ENCODE peak calls at places on chromosomes 6 and 20, in four cellular contexts. T, O, W and V are unnamed samples.

GRCh38 chr20:34570859-34571306 is 12.4 kb downstream of the MAP1LC3A start:
- DNase-seq in W (peak; percentile 44), O (no peak), T (no peak), V (no peak)

GRCh38 chr20:45097485-45098095 is 3.3 kb downstream of the KCNS1 start:
- DNase-seq in T (peak; percentile 32), W (no peak), O (no peak), V (no peak)

GRCh38 chr6:151059612-151060095 is 180.1 kb upstream of the AKAP12 start:
- DNase-seq in T (peak; percentile 87), O (no peak), W (no peak), V (no peak)

GRCh38 chr20:42567409-42567808 is 622.3 kb downstream of the PTPRT start:
- DNase-seq in T (no peak), W (no peak), O (no peak), V (no peak)

GRCh38 chr6:143485967-143486366 is 25.6 kb downstream of the FUCA2 start:
- DNase-seq in W (no peak), T (no peak), O (no peak), V (no peak)

GRCh38 chr20:23654005-23654404 is 16.2 kb upstream of the CST3 start:
- DNase-seq in O (no peak), T (no peak), W (peak; percentile 10), V (no peak)

GRCh38 chr6:105259912-105260889 is 80.4 kb upstream of the POPDC3 start:
- DNase-seq in W (no peak), T (no peak), O (no peak), V (no peak)

GRCh38 chr6:98957440-98957839 is 9.7 kb upstream of the FBXL4 start:
- DNase-seq in T (no peak), W (no peak), O (no peak), V (no peak)

GRCh38 chr20:38433304-38433972 is 1.7 kb downstream of the SNHG17 start:
- DNase-seq in O (no peak), W (no peak), T (no peak), V (no peak)

GRCh38 chr6:14382381-14383236 is 265.0 kb downstream of the CD83 start:
- DNase-seq in W (no peak), O (no peak), T (no peak), V (no peak)

GRCh38 chr6:139376054-139376355 is 1.6 kb upstream of the CITED2 start:
- DNase-seq in W (no peak), T (no peak), O (no peak), V (no peak)

GRCh38 chr20:1935696-1936366 is 40.6 kb downstream of the SIRPA start:
- DNase-seq in W (no peak), T (no peak), O (no peak), V (no peak)

GRCh38 chr6:148335582-148335981 is 7.1 kb upstream of the SASH1 start:
- DNase-seq in W (no peak), T (peak; percentile 50), O (no peak), V (no peak)

GRCh38 chr20:36470482-36471062 is 70.7 kb upstream of the MYL9 start:
- DNase-seq in T (no peak), O (no peak), W (no peak), V (no peak)

GRCh38 chr20:3755814-3756480 is 11.6 kb downstream of the ADISSP start:
- DNase-seq in W (peak; percentile 23), T (no peak), O (no peak), V (no peak)

GRCh38 chr6:46704562-46704961 is 16.9 kb downstream of the TDRD6 start:
- DNase-seq in O (no peak), W (no peak), T (peak; percentile 37), V (no peak)

GRCh38 chr6:150142304-150142656 is 564 bp upstream of the PPP1R14C start:
- DNase-seq in T (no peak), W (no peak), O (no peak), V (no peak)

GRCh38 chr6:21438237-21438985 is 155.1 kb upstream of the SOX4 start:
- DNase-seq in O (no peak), W (no peak), T (no peak), V (no peak)

GRCh38 chr6:147167576-147168461 is 36.4 kb upstream of the STXBP5 start:
- DNase-seq in W (no peak), O (no peak), T (no peak), V (no peak)

GRCh38 chr6:27295301-27296079 is 16.6 kb downstream of the POM121L2 start:
- DNase-seq in O (no peak), W (peak; percentile 82), T (peak; percentile 88), V (no peak)

GRCh38 chr6:38033442-38033982 is 214.0 kb downstream of the ZFAND3 start:
- DNase-seq in T (no peak), W (no peak), O (no peak), V (no peak)

GRCh38 chr20:8389381-8390368 is 257.6 kb downstream of the PLCB1 start:
- DNase-seq in T (peak; percentile 51), O (no peak), W (no peak), V (no peak)

GRCh38 chr20:634526-634925 is 18.5 kb downstream of the SRXN1 start:
- DNase-seq in W (no peak), O (no peak), T (no peak), V (no peak)

GRCh38 chr6:68575765-68576439 is 59.2 kb upstream of the ADGRB3 start:
- DNase-seq in O (no peak), T (peak; percentile 2), W (peak; percentile 88), V (no peak)

GRCh38 chr6:24855389-24856245 is 56.9 kb upstream of the ARMH2 start:
- DNase-seq in O (peak; percentile 56), T (peak; percentile 62), W (peak; percentile 82), V (peak; percentile 43)

GRCh38 chr20:3315110-3315509 is 76.1 kb upstream of the SLC4A11 start:
- DNase-seq in T (no peak), O (no peak), W (no peak), V (no peak)

GRCh38 chr6:135962731-135963130 is 111.2 kb downstream of the PDE7B start:
- DNase-seq in O (no peak), W (no peak), T (no peak), V (no peak)

GRCh38 chr20:24507182-24507853 is 37.9 kb downstream of the SYNDIG1 start:
- DNase-seq in O (no peak), W (no peak), T (no peak), V (no peak)

GRCh38 chr6:13079096-13079758 is 249.1 kb downstream of the TBC1D7 start:
- DNase-seq in O (no peak), T (no peak), W (no peak), V (no peak)

GRCh38 chr20:24066075-24066700 is 77.6 kb upstream of the GGTLC1 start:
- DNase-seq in O (no peak), T (no peak), W (no peak), V (no peak)

GRCh38 chr6:30231067-30231466 is 17.9 kb upstream of the TRIM26 start:
- DNase-seq in T (no peak), O (no peak), W (no peak), V (no peak)

GRCh38 chr20:29497261-29497671 is 1760.2 kb upstream of the DEFB115 start:
- DNase-seq in T (no peak), W (no peak), O (peak; percentile 4), V (no peak)

GRCh38 chr6:2919401-2919800 is 16.3 kb upstream of the SERPINB9 start:
- DNase-seq in O (no peak), W (peak; percentile 34), T (no peak), V (no peak)

GRCh38 chr20:43710370-43711044 is 16.3 kb downstream of the GTSF1L start:
- DNase-seq in O (no peak), W (no peak), T (no peak), V (no peak)

GRCh38 chr6:19337103-19337502 is 500.1 kb upstream of the ID4 start:
- DNase-seq in O (no peak), T (no peak), W (no peak), V (no peak)

GRCh38 chr6:5084192-5084786 is 852 bp upstream of the PPP1R3G start:
- DNase-seq in O (no peak), W (no peak), T (no peak), V (no peak)

DNA sequence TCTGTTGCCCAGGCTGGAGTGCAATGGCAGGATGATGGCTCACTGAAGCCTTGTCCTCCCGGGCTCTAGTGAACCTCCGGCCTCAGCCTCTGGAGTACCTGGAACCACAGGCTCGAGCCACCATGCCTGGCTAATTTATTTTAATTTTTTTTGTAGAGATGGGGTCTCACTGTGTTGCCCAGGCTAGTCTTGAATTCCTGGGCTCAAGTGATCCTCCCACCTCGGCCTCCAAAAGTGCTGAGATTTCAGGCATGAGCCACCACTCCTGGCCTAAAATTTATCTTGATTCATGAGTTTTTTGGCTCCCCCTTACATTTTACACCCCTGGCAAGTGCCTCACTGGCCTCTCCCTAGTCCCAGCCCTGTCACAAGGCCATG is 2.5 kb upstream of the SLC29A1 start:
- DNase-seq in W (no peak), T (no peak), O (no peak), V (no peak)
- H3K4me1 ChIP-seq in W (peaks cover 24% of the 10 kb centered on the region), T (peaks cover 63% of the 10 kb centered on the region), O (peaks cover 32% of the 10 kb centered on the region), V (peaks cover 18% of the 10 kb centered on the region)

GRCh38 chr6:170274713-170275560 is 15.9 kb downstream of the DLL1 start:
- DNase-seq in T (no peak), W (no peak), O (no peak), V (no peak)

GRCh38 chr6:170273681-170274080 is 17.2 kb downstream of the DLL1 start:
- DNase-seq in T (no peak), O (no peak), W (no peak), V (no peak)

GRCh38 chr6:170278743-170279094 is 12.2 kb downstream of the DLL1 start:
- DNase-seq in T (no peak), W (no peak), O (no peak), V (no peak)

GRCh38 chr6:170277893-170278742 is 12.8 kb downstream of the DLL1 start:
- DNase-seq in T (no peak), W (no peak), O (no peak), V (no peak)

DNA sequence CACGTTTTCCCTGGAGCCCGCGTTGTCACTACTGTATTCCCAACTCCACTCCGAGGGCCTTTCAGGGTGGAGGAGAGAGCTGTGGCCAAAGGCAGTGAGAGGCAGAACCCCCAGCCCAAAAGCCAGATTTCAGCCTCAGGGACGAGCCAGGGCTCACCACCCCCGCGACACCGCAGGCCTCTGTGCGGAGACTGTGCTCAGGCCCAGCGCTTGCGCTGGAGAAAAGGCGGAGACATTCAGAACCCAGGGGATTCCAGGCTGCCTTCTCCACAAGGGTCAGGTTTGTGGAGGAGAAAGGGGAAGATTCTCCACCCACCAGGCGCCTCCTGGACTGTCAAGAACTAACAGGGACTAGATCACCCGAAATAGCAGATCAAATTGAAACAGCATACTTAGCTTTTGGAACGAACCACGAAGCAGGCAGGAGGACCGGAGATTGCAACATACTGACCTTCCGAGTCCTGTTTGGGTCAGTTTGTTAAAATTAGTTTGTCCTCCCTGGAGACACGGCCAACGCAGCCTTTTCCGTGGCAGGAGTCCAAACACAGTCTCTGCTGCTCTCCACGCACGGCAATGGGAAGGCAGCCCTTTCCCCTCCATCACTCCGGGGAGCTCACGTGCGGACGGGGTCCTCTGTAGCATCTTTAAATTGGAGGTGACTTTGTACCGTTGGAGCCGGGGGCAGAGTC is 14.4 kb downstream of the DLL1 start:
- DNase-seq in W (no peak), O (no peak), T (no peak), V (no peak)
- H3K4me1 ChIP-seq in W (no peaks in the 10 kb centered on the region), O (peaks cover 24% of the 10 kb centered on the region), T (peaks cover 4% of the 10 kb centered on the region), V (peaks cover 10% of the 10 kb centered on the region)

GRCh38 chr20:62956387-62957135 is 4.1 kb downstream of the SLC17A9 start:
- DNase-seq in O (no peak), T (no peak), W (no peak), V (no peak)
- H3K4me1 ChIP-seq in O (peaks cover 37% of the 10 kb centered on the region), T (peaks cover 9% of the 10 kb centered on the region), W (peaks cover 11% of the 10 kb centered on the region), V (peaks cover 26% of the 10 kb centered on the region)

GRCh38 chr6:106530502-106530901 is 98.8 kb downstream of the RTN4IP1 start:
- DNase-seq in W (no peak), T (no peak), O (no peak), V (no peak)
- H3K4me1 ChIP-seq in W (no peaks in the 10 kb centered on the region), T (peaks cover 49% of the 10 kb centered on the region), O (peaks cover 46% of the 10 kb centered on the region), V (peaks cover 20% of the 10 kb centered on the region)